ENCODE peak calls at places on chromosomes 3 and 15, in five cellular contexts. F is OCI-LY7, X is left ventricle myocardium inferior, R is GM10248, J is astrocyte of the cerebellum. B is an unnamed sample.

GRCh38 chr3:71228156-71228885 is 355.2 kb downstream of the FOXP1 start:
- DNase-seq in F (no peak), X (no peak), R (no peak), J (no peak), B (no peak)

GRCh38 chr3:111917300-111917699 is 58.2 kb downstream of the PHLDB2 start:
- DNase-seq in F (no peak), X (no peak), R (no peak), J (no peak), B (no peak)

GRCh38 chr3:129139911-129140310 is 18.3 kb upstream of the RAB43 start:
- DNase-seq in F (no peak), X (no peak), R (no peak), J (no peak), B (no peak)

GRCh38 chr3:96510334-96510733 is 304.1 kb upstream of the EPHA6 start:
- DNase-seq in F (no peak), X (no peak), R (no peak), J (no peak), B (no peak)

GRCh38 chr15:95918525-95918924 is 412.0 kb upstream of the NR2F2 start:
- DNase-seq in F (no peak), X (no peak), R (no peak), J (no peak), B (no peak)

GRCh38 chr15:70523634-70524033 is 239.7 kb downstream of the UACA start:
- DNase-seq in F (no peak), X (no peak), R (no peak), J (no peak), B (no peak)

GRCh38 chr15:95687056-95687455 is 643.4 kb upstream of the NR2F2 start:
- DNase-seq in F (no peak), X (no peak), R (no peak), J (no peak), B (no peak)

GRCh38 chr15:78620021-78620838 is 566 bp downstream of the CHRNA3 start:
- DNase-seq in F (no peak), X (no peak), R (no peak), J (no peak), B (no peak)

GRCh38 chr3:120284702-120285507 is at the start of gene GPR156:
- DNase-seq in F (no peak), X (no peak), R (peak; percentile 22), J (no peak), B (peak; percentile 21)

GRCh38 chr3:67459131-67459530 is 195.3 kb downstream of the SUCLG2 start:
- DNase-seq in F (no peak), X (no peak), R (no peak), J (no peak), B (no peak)

GRCh38 chr3:192902481-192903023 is 15.1 kb downstream of the MB21D2 start:
- DNase-seq in F (no peak), X (no peak), R (no peak), J (no peak), B (no peak)

GRCh38 chr3:11095932-11096265 is 58.4 kb upstream of the HRH1 start:
- DNase-seq in F (no peak), X (no peak), R (no peak), J (no peak), B (peak; percentile 2)

GRCh38 chr3:32743934-32744333 is 58.9 kb downstream of the CNOT10 start:
- DNase-seq in F (no peak), X (no peak), R (no peak), J (no peak), B (no peak)

GRCh38 chr3:100022506-100022905 is 91.8 kb downstream of the FILIP1L start:
- DNase-seq in F (no peak), X (no peak), R (no peak), J (no peak), B (no peak)

GRCh38 chr15:98954411-98954810 is 53.2 kb downstream of the PGPEP1L start:
- DNase-seq in F (no peak), X (peak; percentile 83), R (no peak), J (peak; percentile 62), B (no peak)

GRCh38 chr3:152772622-152773021 is 62.3 kb upstream of the P2RY1 start:
- DNase-seq in F (no peak), X (no peak), R (no peak), J (no peak), B (no peak)

GRCh38 chr3:172447611-172448579 is at the start of gene GHSR:
- DNase-seq in F (no peak), X (no peak), R (no peak), J (no peak), B (peak; percentile 27)

GRCh38 chr15:100721758-100722550 is 119.6 kb downstream of the ASB7 start:
- DNase-seq in F (no peak), X (peak; percentile 62), R (peak; percentile 1), J (peak; percentile 99), B (no peak)

GRCh38 chr3:196174652-196175051 is 36.5 kb downstream of the ZDHHC19 start:
- DNase-seq in F (no peak), X (no peak), R (no peak), J (no peak), B (no peak)

GRCh38 chr15:88704791-88705768 is 66.3 kb downstream of the ISG20 start:
- DNase-seq in F (no peak), X (peak; percentile 33), R (no peak), J (no peak), B (no peak)

GRCh38 chr3:100389025-100389424 is 11.9 kb downstream of the TOMM70 start:
- DNase-seq in F (peak; percentile 2), X (no peak), R (no peak), J (no peak), B (no peak)

GRCh38 chr3:73623996-73624362 is 762 bp downstream of the PDZRN3 start:
- DNase-seq in F (no peak), X (peak; percentile 52), R (no peak), J (no peak), B (no peak)

GRCh38 chr3:188006726-188007393 is 147.1 kb upstream of the LPP start:
- DNase-seq in F (peak; percentile 60), X (no peak), R (no peak), J (no peak), B (no peak)

GRCh38 chr3:63819151-63819398 is at the start of gene C3orf49:
- DNase-seq in F (no peak), X (no peak), R (no peak), J (no peak), B (no peak)

GRCh38 chr15:40906947-40907802 is 12.9 kb downstream of the VPS18 start:
- DNase-seq in F (peak; percentile 66), X (peak; percentile 64), R (no peak), J (no peak), B (peak; percentile 77)

GRCh38 chr15:65873271-65873670 is 4.0 kb downstream of the RAB11A start:
- DNase-seq in F (no peak), X (no peak), R (no peak), J (no peak), B (no peak)

GRCh38 chr15:85455851-85456250 is 75.4 kb downstream of the AKAP13 start:
- DNase-seq in F (no peak), X (no peak), R (no peak), J (no peak), B (no peak)

GRCh38 chr15:88800026-88800425 is 3.2 kb upstream of the ACAN start:
- DNase-seq in F (no peak), X (no peak), R (no peak), J (no peak), B (no peak)

GRCh38 chr3:143060906-143061305 is 58.7 kb upstream of the CHST2 start:
- DNase-seq in F (no peak), X (no peak), R (no peak), J (no peak), B (no peak)

DNA sequence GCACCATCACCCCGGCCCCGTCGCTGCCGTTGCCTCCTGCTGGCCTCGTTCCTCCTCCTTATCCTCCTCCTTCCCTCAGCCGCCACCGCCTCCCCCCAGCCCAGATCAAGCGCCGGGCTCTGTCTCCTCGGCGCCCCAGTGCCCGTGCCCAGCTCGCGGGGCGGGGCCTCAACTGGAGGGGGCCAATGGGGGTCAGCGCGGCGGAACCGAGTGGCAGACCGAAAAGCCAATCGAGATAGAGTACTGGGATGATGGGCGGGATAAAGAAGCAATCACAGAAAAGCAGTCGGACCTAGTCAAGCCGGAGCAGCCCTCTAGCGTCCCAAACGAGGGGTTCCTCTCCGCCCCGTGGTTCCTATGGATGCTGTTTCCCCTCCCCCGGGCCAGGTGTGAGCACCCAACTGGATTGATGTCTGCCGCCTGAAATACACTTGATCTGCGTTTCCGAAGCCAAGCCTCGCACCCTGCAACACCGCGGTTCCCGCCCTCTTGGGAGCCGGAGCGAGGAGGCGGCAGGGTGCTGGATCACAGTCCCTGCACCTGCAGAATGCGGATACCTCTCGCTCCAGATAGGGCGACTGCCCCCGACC is at the start of gene FRMD5:
- DNase-seq in F (peak; percentile 87), X (peak; percentile 80), R (peak; percentile 92), J (peak; percentile 89), B (peak; percentile 90)
- TF ChIP-seq CTCF in F (peak; percentile 41), X (peak; percentile 55), R (no peak), J (peak; percentile 63), B (no peak)

GRCh38 chr15:93035953-93036810 is 52.8 kb downstream of the RGMA start:
- DNase-seq in F (peak; percentile 66), X (no peak), R (peak; percentile 78), J (no peak), B (peak; percentile 74)
- TF ChIP-seq CTCF in F (peak; percentile 82), X (peak; percentile 71), R (peak; percentile 52), J (peak; percentile 61), B (peak; percentile 67)

GRCh38 chr15:57345584-57345983 is 30.7 kb upstream of the CGNL1 start:
- DNase-seq in F (no peak), X (no peak), R (no peak), J (no peak), B (no peak)
- TF ChIP-seq CTCF in F (no peak), X (peak; percentile 33), R (no peak), J (peak; percentile 54), B (no peak)

DNA sequence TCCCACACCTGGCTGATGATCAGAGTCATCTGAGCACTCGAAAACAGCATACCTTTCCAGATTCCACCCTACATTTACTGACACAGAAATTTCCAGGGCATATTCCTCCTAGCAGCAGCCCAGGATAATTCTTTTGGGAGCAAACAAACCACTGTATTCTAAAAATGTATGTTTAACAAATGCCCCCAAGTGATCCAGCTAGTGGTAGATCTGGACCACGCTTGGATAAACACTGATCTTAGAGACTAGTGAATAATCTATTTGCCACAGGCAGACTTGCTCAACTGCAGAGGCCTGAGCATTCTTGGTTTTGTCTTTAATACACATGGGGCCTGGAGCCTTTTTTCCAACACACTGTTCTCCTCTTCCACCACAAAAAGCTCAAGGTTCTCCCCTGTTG is 89.6 kb downstream of the TM4SF4 start:
- DNase-seq in F (no peak), X (no peak), R (no peak), J (no peak), B (no peak)
- TF ChIP-seq CTCF in F (no peak), X (no peak), R (no peak), J (no peak), B (no peak)

DNA sequence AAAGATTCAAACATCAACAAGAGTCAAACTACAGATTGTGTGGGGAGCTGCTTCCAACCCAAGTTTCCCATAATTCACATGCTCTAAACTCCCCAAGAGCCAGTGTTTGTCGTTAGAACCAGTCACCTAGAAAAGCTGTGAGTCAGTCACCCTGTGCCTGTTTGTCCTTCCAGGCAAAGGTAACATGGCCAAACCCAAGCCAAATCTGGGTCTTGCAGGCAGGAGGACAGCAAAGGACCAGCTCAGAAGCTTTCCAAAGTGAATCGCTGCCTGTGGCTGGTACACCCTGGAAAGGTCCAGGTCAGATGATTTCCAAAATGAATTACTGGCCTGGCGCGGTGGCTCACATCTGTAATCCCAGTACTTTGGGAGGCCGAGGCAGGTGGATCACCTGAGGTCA is 251.5 kb downstream of the FAM43A start:
- DNase-seq in F (no peak), X (no peak), R (no peak), J (no peak), B (no peak)
- TF ChIP-seq CTCF in F (no peak), X (no peak), R (no peak), J (no peak), B (no peak)

GRCh38 chr15:37789392-37789776 is 145.1 kb upstream of the TMCO5A start:
- DNase-seq in F (no peak), X (no peak), R (no peak), J (no peak), B (no peak)
- TF ChIP-seq CTCF in F (peak; percentile 21), X (no peak), R (no peak), J (no peak), B (no peak)